ENCODE peak calls at places on chromosomes 7 and 10, in five cellular contexts. G is left cardiac atrium; C is CD8-positive, alpha-beta T cell; J is islet precursor cell; O is ovary. M is an unnamed sample.

GRCh38 chr10:113716109-113717010 is 35.1 kb upstream of the PLEKHS1 start:
- DNase-seq in G (no peak), O (no peak), J (no peak), C (no peak), M (no peak)

GRCh38 chr10:44978570-44979280 is at the start of gene DEPP1:
- DNase-seq in C (no peak), G (peak; percentile 93), O (peak; percentile 94), J (peak; percentile 98), M (peak; percentile 99)

GRCh38 chr7:85103352-85103751 is 83.5 kb downstream of the SEMA3D start:
- DNase-seq in C (no peak), J (no peak), G (peak; percentile 45), O (peak; percentile 15), M (no peak)

GRCh38 chr10:114245128-114245791 is 6.2 kb downstream of the VWA2 start:
- DNase-seq in J (peak; percentile 88), C (no peak), O (no peak), G (no peak), M (peak; percentile 45)

GRCh38 chr7:28533731-28534531 is 121.6 kb downstream of the CREB5 start:
- DNase-seq in O (peak; percentile 69), J (no peak), G (peak; percentile 30), C (no peak), M (no peak)

GRCh38 chr7:143002106-143002505 is 24.8 kb downstream of the OR9A2 start:
- DNase-seq in C (no peak), O (no peak), J (no peak), G (no peak), M (peak; percentile 8)

GRCh38 chr10:131577178-131577555 is 265.6 kb upstream of the TCERG1L start:
- DNase-seq in O (no peak), C (no peak), G (no peak), J (no peak), M (no peak)

GRCh38 chr7:80686576-80686975 is 48.1 kb downstream of the CD36 start:
- DNase-seq in C (no peak), O (no peak), J (no peak), G (no peak), M (no peak)

GRCh38 chr10:102579206-102579790 is 65.0 kb upstream of the TRIM8 start:
- DNase-seq in G (no peak), J (no peak), C (no peak), O (no peak), M (no peak)

GRCh38 chr7:33250421-33250827 is 121.1 kb downstream of the BBS9 start:
- DNase-seq in O (no peak), C (no peak), G (no peak), J (no peak), M (no peak)

GRCh38 chr10:12980713-12981306 is 20.7 kb downstream of the CCDC3 start:
- DNase-seq in J (no peak), G (no peak), O (no peak), C (no peak), M (no peak)

GRCh38 chr10:5448333-5449048 is 36.1 kb downstream of the NET1 start:
- DNase-seq in G (no peak), O (no peak), C (no peak), J (no peak), M (no peak)

GRCh38 chr7:46930336-46930735 is 651.6 kb downstream of the TNS3 start:
- DNase-seq in O (peak; percentile 26), C (no peak), J (peak; percentile 69), G (peak; percentile 42), M (no peak)

GRCh38 chr7:150435390-150436073 is 14.9 kb upstream of the GIMAP8 start:
- DNase-seq in O (no peak), G (no peak), J (no peak), C (no peak), M (no peak)

GRCh38 chr10:31194986-31195385 is 124.0 kb upstream of the ZEB1 start:
- DNase-seq in C (no peak), J (peak; percentile 95), G (no peak), O (no peak), M (peak; percentile 71)

GRCh38 chr10:113961261-113961938 is 82.3 kb upstream of the ADRB1 start:
- DNase-seq in G (no peak), O (no peak), C (peak; percentile 44), J (peak; percentile 60), M (no peak)

GRCh38 chr7:78953090-78953489 is 500.4 kb downstream of the MAGI2 start:
- DNase-seq in G (no peak), J (no peak), C (no peak), O (no peak), M (no peak)

GRCh38 chr10:16195894-16196293 is 240.9 kb upstream of the PTER start:
- DNase-seq in O (no peak), J (no peak), C (no peak), G (no peak), M (peak; percentile 19)

GRCh38 chr7:134368851-134369533 is 52.3 kb upstream of the SLC35B4 start:
- DNase-seq in C (no peak), G (peak; percentile 21), O (no peak), J (no peak), M (no peak)

GRCh38 chr10:63672491-63672890 is 151.3 kb downstream of the REEP3 start:
- DNase-seq in G (no peak), J (no peak), C (no peak), O (no peak), M (no peak)

GRCh38 chr10:126892150-126892872 is 12.9 kb upstream of the DOCK1 start:
- DNase-seq in C (no peak), J (no peak), G (no peak), O (no peak), M (no peak)

GRCh38 chr7:148262721-148263229 is 327.8 kb upstream of the C7orf33 start:
- DNase-seq in O (peak; percentile 82), C (peak; percentile 22), G (peak; percentile 59), J (peak; percentile 87), M (peak; percentile 91)

GRCh38 chr7:69517985-69518731 is 80.1 kb upstream of the AUTS2 start:
- DNase-seq in C (no peak), G (no peak), O (no peak), J (no peak), M (peak; percentile 58)

GRCh38 chr10:29715296-29715695 is 80.5 kb upstream of the SVIL start:
- DNase-seq in G (no peak), J (no peak), O (no peak), C (no peak), M (no peak)

GRCh38 chr7:19701471-19701870 is 7.4 kb downstream of the POLR1F start:
- DNase-seq in O (no peak), J (no peak), C (no peak), G (no peak), M (no peak)

GRCh38 chr10:97153276-97153850 is 32.4 kb downstream of the SLIT1 start:
- DNase-seq in C (no peak), J (no peak), G (no peak), O (no peak), M (no peak)

GRCh38 chr10:110723224-110723891 is 79.2 kb downstream of the RBM20 start:
- DNase-seq in C (no peak), O (no peak), J (no peak), G (no peak), M (no peak)

GRCh38 chr7:142806957-142807356 is 36.2 kb downstream of the PRSS2 start:
- DNase-seq in C (no peak), J (no peak), O (no peak), G (no peak), M (no peak)

GRCh38 chr10:31602541-31603244 is 283.7 kb downstream of the ZEB1 start:
- DNase-seq in O (peak; percentile 82), J (peak; percentile 68), G (peak; percentile 90), C (no peak), M (peak; percentile 45)

GRCh38 chr10:6200588-6201510 is 1.9 kb upstream of the PFKFB3 start:
- DNase-seq in O (peak; percentile 71), G (peak; percentile 47), J (peak; percentile 84), C (no peak), M (peak; percentile 55)

M was measured in ELF-1.